ENCODE peak calls at places on chromosomes 7 and 10, in seven cellular contexts. One of them, this sample, is unnamed.

GRCh38 chr10:108358912-108359311 is 1194.4 kb upstream of the SORCS1 start:
- DNase-seq in neuronal stem cell: no peak
- DNase-seq in trophoblast cell: peak; percentile 36
- DNase-seq in mesenchymal stem cell: peak; percentile 64
- DNase-seq in H9: no peak
- DNase-seq in IMR-90: peak; percentile 82
- DNase-seq in H1: no peak
- DNase-seq in this sample: peak; percentile 3

GRCh38 chr7:150799741-150800575 is at the start of gene TMEM176B:
- DNase-seq in IMR-90: no peak
- DNase-seq in trophoblast cell: no peak
- DNase-seq in H9: no peak
- DNase-seq in H1: peak; percentile 58
- DNase-seq in mesenchymal stem cell: no peak
- DNase-seq in neuronal stem cell: no peak
- DNase-seq in this sample: no peak

GRCh38 chr10:75803816-75804576 is 372.6 kb downstream of the LRMDA start:
- DNase-seq in neuronal stem cell: no peak
- DNase-seq in trophoblast cell: no peak
- DNase-seq in IMR-90: no peak
- DNase-seq in H9: no peak
- DNase-seq in mesenchymal stem cell: no peak
- DNase-seq in H1: no peak
- DNase-seq in this sample: no peak

GRCh38 chr7:35286422-35286821 is 32.5 kb upstream of the TBX20 start:
- DNase-seq in trophoblast cell: peak; percentile 14
- DNase-seq in H9: no peak
- DNase-seq in neuronal stem cell: no peak
- DNase-seq in IMR-90: peak; percentile 2
- DNase-seq in mesenchymal stem cell: peak; percentile 43
- DNase-seq in H1: no peak
- DNase-seq in this sample: no peak

GRCh38 chr10:127834221-127834620 is 58.5 kb downstream of the CLRN3 start:
- DNase-seq in neuronal stem cell: no peak
- DNase-seq in H9: no peak
- DNase-seq in trophoblast cell: no peak
- DNase-seq in mesenchymal stem cell: no peak
- DNase-seq in IMR-90: no peak
- DNase-seq in H1: no peak
- DNase-seq in this sample: no peak

GRCh38 chr7:51299391-51300133 is 17.0 kb downstream of the COBL start:
- DNase-seq in trophoblast cell: peak; percentile 29
- DNase-seq in H9: no peak
- DNase-seq in IMR-90: no peak
- DNase-seq in mesenchymal stem cell: no peak
- DNase-seq in H1: no peak
- DNase-seq in neuronal stem cell: no peak
- DNase-seq in this sample: no peak

GRCh38 chr10:67861750-67862460 is 22.6 kb upstream of the SIRT1 start:
- DNase-seq in H1: peak; percentile 67
- DNase-seq in H9: peak; percentile 75
- DNase-seq in mesenchymal stem cell: no peak
- DNase-seq in trophoblast cell: no peak
- DNase-seq in neuronal stem cell: no peak
- DNase-seq in IMR-90: no peak
- DNase-seq in this sample: peak; percentile 82

GRCh38 chr7:84624527-84624926 is 429.9 kb upstream of the SEMA3A start:
- DNase-seq in H9: no peak
- DNase-seq in trophoblast cell: no peak
- DNase-seq in H1: no peak
- DNase-seq in mesenchymal stem cell: no peak
- DNase-seq in neuronal stem cell: no peak
- DNase-seq in IMR-90: no peak
- DNase-seq in this sample: no peak

GRCh38 chr10:60572511-60573194 is 183.0 kb upstream of the ANK3 start:
- DNase-seq in neuronal stem cell: peak; percentile 18
- DNase-seq in trophoblast cell: peak; percentile 5
- DNase-seq in IMR-90: peak; percentile 67
- DNase-seq in mesenchymal stem cell: peak; percentile 56
- DNase-seq in H9: peak; percentile 57
- DNase-seq in H1: no peak
- DNase-seq in this sample: peak; percentile 90

GRCh38 chr7:80602007-80602406 is 36.4 kb upstream of the CD36 start:
- DNase-seq in H9: no peak
- DNase-seq in mesenchymal stem cell: no peak
- DNase-seq in trophoblast cell: no peak
- DNase-seq in IMR-90: no peak
- DNase-seq in H1: no peak
- DNase-seq in neuronal stem cell: no peak
- DNase-seq in this sample: no peak

GRCh38 chr7:50937727-50938126 is 155.0 kb upstream of the GRB10 start:
- DNase-seq in H9: no peak
- DNase-seq in mesenchymal stem cell: no peak
- DNase-seq in IMR-90: no peak
- DNase-seq in H1: no peak
- DNase-seq in trophoblast cell: no peak
- DNase-seq in neuronal stem cell: no peak
- DNase-seq in this sample: no peak

GRCh38 chr10:98354491-98354890 is 60.5 kb downstream of the PYROXD2 start:
- DNase-seq in IMR-90: no peak
- DNase-seq in H9: no peak
- DNase-seq in H1: no peak
- DNase-seq in trophoblast cell: no peak
- DNase-seq in mesenchymal stem cell: no peak
- DNase-seq in neuronal stem cell: no peak
- DNase-seq in this sample: no peak

GRCh38 chr7:47413526-47414341 is 168.2 kb downstream of the TNS3 start:
- DNase-seq in IMR-90: no peak
- DNase-seq in trophoblast cell: no peak
- DNase-seq in mesenchymal stem cell: no peak
- DNase-seq in H9: no peak
- DNase-seq in neuronal stem cell: no peak
- DNase-seq in H1: no peak
- DNase-seq in this sample: no peak

GRCh38 chr10:43673471-43673870 is 24.8 kb upstream of the ZNF32 start:
- DNase-seq in neuronal stem cell: no peak
- DNase-seq in IMR-90: no peak
- DNase-seq in H9: no peak
- DNase-seq in mesenchymal stem cell: no peak
- DNase-seq in H1: no peak
- DNase-seq in trophoblast cell: no peak
- DNase-seq in this sample: no peak

GRCh38 chr7:50466815-50467569 is 16.8 kb upstream of the FIGNL1 start:
- DNase-seq in trophoblast cell: no peak
- DNase-seq in neuronal stem cell: no peak
- DNase-seq in IMR-90: no peak
- DNase-seq in H1: no peak
- DNase-seq in H9: no peak
- DNase-seq in mesenchymal stem cell: no peak
- DNase-seq in this sample: no peak

GRCh38 chr10:76697923-76698322 is 939.7 kb downstream of the KCNMA1 start:
- DNase-seq in trophoblast cell: no peak
- DNase-seq in H1: no peak
- DNase-seq in H9: no peak
- DNase-seq in IMR-90: no peak
- DNase-seq in mesenchymal stem cell: no peak
- DNase-seq in neuronal stem cell: peak; percentile 11
- DNase-seq in this sample: peak; percentile 8

GRCh38 chr7:29884399-29885272 is 78.3 kb downstream of the WIPF3 start:
- DNase-seq in H9: peak; percentile 79
- DNase-seq in neuronal stem cell: peak; percentile 26
- DNase-seq in trophoblast cell: no peak
- DNase-seq in H1: no peak
- DNase-seq in mesenchymal stem cell: no peak
- DNase-seq in IMR-90: no peak
- DNase-seq in this sample: peak; percentile 66

DNA sequence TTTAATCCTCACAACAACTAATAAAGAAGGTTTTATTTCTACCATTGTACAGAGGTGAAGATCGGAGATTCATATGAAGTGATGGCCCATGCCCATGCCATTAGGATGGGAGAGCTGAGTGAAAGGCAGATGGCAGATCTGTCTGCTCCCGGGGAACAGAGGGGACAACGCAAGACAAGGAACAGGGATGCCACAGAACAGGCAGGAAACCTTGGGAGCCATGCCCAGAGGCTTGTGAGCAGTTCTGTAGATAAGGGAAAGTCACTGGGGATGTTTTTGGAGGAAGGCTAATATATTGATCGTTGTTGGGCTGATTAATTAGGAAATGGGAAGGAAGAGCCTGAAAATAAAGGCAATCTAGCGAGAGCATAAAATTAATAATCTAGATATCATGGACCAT is 73.1 kb upstream of the ITGB1 start:
- DNase-seq in neuronal stem cell: no peak
- DNase-seq in IMR-90: no peak
- DNase-seq in trophoblast cell: no peak
- DNase-seq in H1: peak; percentile 27
- DNase-seq in mesenchymal stem cell: no peak
- DNase-seq in H9: no peak
- DNase-seq in this sample: no peak
- H3K4ac ChIP-seq in neuronal stem cell: no peak overlapping the region
- H3K4ac ChIP-seq in IMR-90: peak overlapping the region; percentile 16
- H3K4ac ChIP-seq in trophoblast cell: no peak overlapping the region
- H3K4ac ChIP-seq in H1: no peak overlapping the region
- H3K4ac ChIP-seq in mesenchymal stem cell: no peak overlapping the region
- H3K4ac ChIP-seq in H9: no peak overlapping the region
- H3K4ac ChIP-seq in this sample: no peak overlapping the region

GRCh38 chr10:13298748-13299436 is 972 bp downstream of the PHYH start:
- DNase-seq in H9: no peak
- DNase-seq in IMR-90: no peak
- DNase-seq in mesenchymal stem cell: no peak
- DNase-seq in trophoblast cell: no peak
- DNase-seq in H1: no peak
- DNase-seq in neuronal stem cell: no peak
- DNase-seq in this sample: no peak

GRCh38 chr10:13302821-13303555 is 3.1 kb upstream of the PHYH start:
- DNase-seq in trophoblast cell: peak; percentile 68
- DNase-seq in IMR-90: no peak
- DNase-seq in H1: no peak
- DNase-seq in neuronal stem cell: no peak
- DNase-seq in H9: no peak
- DNase-seq in mesenchymal stem cell: no peak
- DNase-seq in this sample: no peak

GRCh38 chr10:13294784-13295183 is 5.1 kb downstream of the PHYH start:
- DNase-seq in IMR-90: no peak
- DNase-seq in trophoblast cell: no peak
- DNase-seq in H1: no peak
- DNase-seq in mesenchymal stem cell: no peak
- DNase-seq in H9: no peak
- DNase-seq in neuronal stem cell: no peak
- DNase-seq in this sample: no peak

GRCh38 chr10:13296476-13296875 is 3.4 kb downstream of the PHYH start:
- DNase-seq in H1: no peak
- DNase-seq in H9: no peak
- DNase-seq in mesenchymal stem cell: no peak
- DNase-seq in IMR-90: no peak
- DNase-seq in trophoblast cell: no peak
- DNase-seq in neuronal stem cell: no peak
- DNase-seq in this sample: no peak

DNA sequence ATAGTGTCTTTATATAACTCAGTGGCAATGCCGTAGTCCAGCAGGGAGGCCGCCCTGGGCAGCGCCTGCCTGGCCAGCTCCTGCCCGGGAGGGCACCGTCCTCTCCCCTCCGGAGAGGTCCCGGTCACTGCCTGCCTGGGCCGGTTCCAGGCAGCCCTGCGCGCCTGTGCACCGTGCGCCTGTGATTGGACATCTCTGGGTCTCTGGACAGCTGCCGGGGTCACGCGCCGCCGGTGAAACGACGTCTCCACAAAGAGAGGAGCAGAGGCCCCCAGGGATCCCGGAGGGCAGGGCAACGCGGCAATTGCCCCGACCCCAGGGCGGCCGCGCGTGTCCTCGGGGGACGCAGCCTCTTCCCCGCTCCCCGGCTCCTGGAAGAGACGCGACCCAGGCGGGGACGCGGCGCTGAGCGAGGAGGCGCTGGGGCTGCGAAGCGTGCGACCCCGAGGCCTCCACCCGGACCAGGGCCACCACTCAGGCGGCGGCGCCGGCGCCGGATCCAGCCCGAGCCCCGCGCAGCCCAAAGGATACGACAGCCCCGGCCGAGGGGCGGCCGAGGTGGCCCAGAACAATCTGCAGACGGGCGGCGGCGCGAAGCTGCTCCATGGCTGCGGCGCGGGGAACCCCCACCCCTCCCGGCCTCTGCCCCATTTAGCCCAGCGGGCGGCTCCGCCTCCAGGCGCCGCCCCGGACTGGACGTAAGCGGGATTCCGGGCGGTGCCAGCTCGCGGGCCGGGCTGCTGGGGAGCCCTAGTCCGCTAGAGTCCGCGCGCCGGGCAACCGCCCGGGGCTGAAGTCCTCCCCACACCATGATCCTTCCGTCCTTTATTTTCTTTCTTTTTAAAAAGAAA is at the start of gene PHYH:
- DNase-seq in mesenchymal stem cell: peak; percentile 88
- DNase-seq in H1: peak; percentile 87
- DNase-seq in IMR-90: peak; percentile 74
- DNase-seq in trophoblast cell: peak; percentile 91
- DNase-seq in H9: peak; percentile 81
- DNase-seq in neuronal stem cell: peak; percentile 71
- DNase-seq in this sample: peak; percentile 82
- H3K27ac ChIP-seq in mesenchymal stem cell: peak within 1 kb of the TSS; percentile 25
- H3K27ac ChIP-seq in H1: peak within 1 kb of the TSS; percentile 71
- H3K27ac ChIP-seq in IMR-90: peak within 1 kb of the TSS; percentile 64
- H3K27ac ChIP-seq in trophoblast cell: no peak within 1 kb of the TSS
- H3K27ac ChIP-seq in H9: no peak within 1 kb of the TSS
- H3K27ac ChIP-seq in neuronal stem cell: peak within 1 kb of the TSS; percentile 83
- H3K27ac ChIP-seq in this sample: no peak within 1 kb of the TSS

GRCh38 chr7:71937840-71938371 is 474.2 kb downstream of the CALN1 start:
- DNase-seq in mesenchymal stem cell: no peak
- DNase-seq in H1: no peak
- DNase-seq in trophoblast cell: no peak
- DNase-seq in IMR-90: no peak
- DNase-seq in neuronal stem cell: no peak
- DNase-seq in H9: no peak
- DNase-seq in this sample: no peak

GRCh38 chr7:71935674-71936073 is 476.5 kb downstream of the CALN1 start:
- DNase-seq in IMR-90: no peak
- DNase-seq in mesenchymal stem cell: no peak
- DNase-seq in trophoblast cell: no peak
- DNase-seq in neuronal stem cell: no peak
- DNase-seq in H1: no peak
- DNase-seq in H9: no peak
- DNase-seq in this sample: no peak

GRCh38 chr7:71933426-71933825 is 478.7 kb downstream of the CALN1 start:
- DNase-seq in H1: no peak
- DNase-seq in H9: no peak
- DNase-seq in IMR-90: no peak
- DNase-seq in trophoblast cell: no peak
- DNase-seq in mesenchymal stem cell: no peak
- DNase-seq in neuronal stem cell: no peak
- DNase-seq in this sample: no peak
- H3K79me1 ChIP-seq in H1: no peaks in the 10 kb centered on the region
- H3K79me1 ChIP-seq in H9: no peaks in the 10 kb centered on the region
- H3K79me1 ChIP-seq in IMR-90: no peaks in the 10 kb centered on the region
- H3K79me1 ChIP-seq in trophoblast cell: no peaks in the 10 kb centered on the region
- H3K79me1 ChIP-seq in mesenchymal stem cell: no peaks in the 10 kb centered on the region
- H3K79me1 ChIP-seq in neuronal stem cell: no peaks in the 10 kb centered on the region
- H3K79me1 ChIP-seq in this sample: no peaks in the 10 kb centered on the region

DNA sequence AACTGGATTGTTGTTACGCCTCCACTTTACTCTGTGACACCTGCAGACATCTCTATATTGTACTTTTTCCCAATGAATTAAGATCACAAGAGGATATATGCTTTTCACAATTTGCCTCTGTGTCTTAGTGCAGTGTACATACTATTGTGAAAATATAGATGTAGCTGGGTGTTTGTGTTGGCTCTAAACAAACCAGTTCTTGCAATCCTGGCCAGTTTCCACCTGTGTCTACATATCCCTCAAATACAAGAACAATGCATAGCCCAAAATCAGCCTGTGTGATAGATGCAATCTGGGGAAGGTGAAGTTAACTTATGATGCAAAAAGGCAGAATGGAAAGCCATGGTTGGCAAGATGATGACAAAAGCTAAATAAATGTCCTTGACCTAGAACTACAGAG is 36.5 kb upstream of the DLD start:
- DNase-seq in mesenchymal stem cell: no peak
- DNase-seq in H9: no peak
- DNase-seq in neuronal stem cell: no peak
- DNase-seq in trophoblast cell: no peak
- DNase-seq in IMR-90: no peak
- DNase-seq in H1: no peak
- DNase-seq in this sample: no peak
- H3K4ac ChIP-seq in mesenchymal stem cell: no peak overlapping the region
- H3K4ac ChIP-seq in H9: no peak overlapping the region
- H3K4ac ChIP-seq in neuronal stem cell: no peak overlapping the region
- H3K4ac ChIP-seq in trophoblast cell: no peak overlapping the region
- H3K4ac ChIP-seq in IMR-90: no peak overlapping the region
- H3K4ac ChIP-seq in H1: no peak overlapping the region
- H3K4ac ChIP-seq in this sample: no peak overlapping the region

This sample was measured in mesendoderm.